ENCODE peak calls at places on chromosomes 3 and 15, in eight cellular contexts. V is GM23338; E is body of pancreas; A is effector memory CD4-positive, alpha-beta T cell; I is fibroblast of lung; B is endothelial cell of umbilical vein; Y is Panc1; K is CD8-positive, alpha-beta memory T cell. U is an unnamed sample.

GRCh38 chr15:44264148-44264547 is 24.4 kb upstream of the GOLM2 start:
- DNase-seq in I (no peak), V (no peak), E (no peak), B (no peak), A (no peak), Y (no peak), K (no peak), U (no peak)

GRCh38 chr3:155032918-155033317 is 47.2 kb upstream of the MME start:
- DNase-seq in B (peak), V (peak), I (peak), Y (no peak), A (no peak), E (no peak), K (no peak), U (no peak)

GRCh38 chr15:53072077-53072476 is 281.9 kb upstream of the ONECUT1 start:
- DNase-seq in Y (peak), V (peak), B (peak), A (no peak), E (peak), K (no peak), I (peak), U (no peak)

GRCh38 chr15:63895194-63895593 is 61.4 kb upstream of the HERC1 start:
- DNase-seq in I (no peak), A (no peak), K (no peak), V (no peak), B (no peak), E (no peak), Y (no peak), U (no peak)

GRCh38 chr15:26443321-26443720 is 329.5 kb downstream of the GABRB3 start:
- DNase-seq in V (no peak), Y (no peak), E (no peak), I (no peak), A (no peak), B (no peak), K (no peak), U (no peak)

GRCh38 chr15:41933771-41934170 is 38.6 kb downstream of the EHD4 start:
- DNase-seq in K (no peak), V (no peak), B (peak), I (no peak), Y (no peak), E (peak), A (no peak), U (no peak)

GRCh38 chr3:176430244-176430893 is 766.9 kb downstream of the TBL1XR1 start:
- DNase-seq in B (peak), A (no peak), K (no peak), I (peak), Y (no peak), V (peak), E (no peak), U (no peak)

GRCh38 chr15:95669146-95669922 is 661.2 kb upstream of the NR2F2 start:
- DNase-seq in Y (no peak), K (no peak), I (no peak), V (peak), E (no peak), A (no peak), B (peak), U (no peak)

GRCh38 chr3:44643024-44643423 is 5.5 kb upstream of the ZNF35 start:
- DNase-seq in B (no peak), E (no peak), A (no peak), I (no peak), V (no peak), Y (no peak), K (no peak), U (no peak)

GRCh38 chr3:161171639-161172552 is 49.2 kb upstream of the NMD3 start:
- DNase-seq in K (no peak), V (peak), A (no peak), E (no peak), B (peak), Y (no peak), I (peak), U (no peak)

GRCh38 chr3:59774613-59775012 is 724.8 kb upstream of the CFAP20DC start:
- DNase-seq in Y (no peak), V (no peak), A (no peak), E (no peak), I (peak), B (no peak), K (no peak), U (no peak)

GRCh38 chr15:36777941-36778340 is 198.5 kb downstream of the CDIN1 start:
- DNase-seq in A (no peak), Y (no peak), B (no peak), K (no peak), V (no peak), E (no peak), I (no peak), U (no peak)

GRCh38 chr3:160648701-160649100 is 28.3 kb upstream of the ARL14 start:
- DNase-seq in A (no peak), K (no peak), V (no peak), Y (no peak), I (no peak), E (no peak), B (no peak), U (no peak)

GRCh38 chr3:52532838-52533622 is 627 bp downstream of the NT5DC2 start:
- DNase-seq in V (peak), Y (no peak), A (no peak), B (no peak), E (no peak), K (peak), I (peak), U (no peak)

GRCh38 chr3:195888311-195888761 is 20.0 kb downstream of the TNK2 start:
- DNase-seq in A (no peak), I (no peak), K (no peak), B (no peak), E (no peak), V (no peak), Y (no peak), U (no peak)

DNA sequence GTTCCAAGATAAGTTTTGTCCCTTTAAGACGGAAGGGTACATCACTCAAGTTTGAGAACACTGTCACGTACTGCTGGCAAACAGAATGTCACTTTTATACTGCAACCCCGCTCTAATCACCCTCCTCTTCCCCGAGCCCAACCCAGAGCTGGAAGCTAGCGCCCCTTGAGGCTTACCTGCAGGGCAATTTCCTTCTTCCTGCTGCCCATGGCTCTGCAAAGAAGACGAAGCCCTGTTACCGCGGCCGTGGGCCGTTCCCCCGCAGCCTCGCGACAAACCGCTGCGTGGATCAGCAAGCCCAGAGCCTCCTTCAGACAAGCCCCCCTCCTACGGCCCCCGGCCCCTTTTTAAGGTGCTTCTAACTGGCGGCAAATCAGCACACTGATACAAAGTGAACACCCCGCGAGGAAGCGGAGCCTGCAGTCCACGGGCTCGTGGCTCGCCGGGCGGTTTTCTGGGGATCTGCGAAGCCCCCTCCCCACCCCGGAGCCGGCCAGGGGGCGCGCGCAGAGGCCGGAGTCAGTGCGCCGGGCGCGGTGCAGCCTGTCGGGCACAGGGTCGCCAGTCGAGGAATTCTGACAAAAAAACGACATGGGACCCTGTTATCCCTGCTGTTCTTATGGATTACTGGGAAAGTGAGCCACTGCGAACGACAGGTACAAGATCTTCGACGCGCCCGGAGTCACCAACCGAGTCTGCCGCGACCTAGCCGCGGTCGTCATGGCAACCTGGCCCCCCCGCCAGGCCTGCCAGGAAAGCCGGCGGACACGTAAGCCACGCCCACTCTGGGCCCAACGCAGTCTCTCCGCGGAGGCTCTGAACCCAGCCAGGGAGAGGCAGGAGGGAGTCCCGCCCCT is at the start of gene NME9:
- DNase-seq in K (peak), Y (peak), E (peak), A (peak), B (peak), V (peak), I (peak), U (peak)
- H3K27ac ChIP-seq in K (peak), Y (peak), E (peak), A (peak), B (no peak), V (no peak), I (no peak), U (peak)

GRCh38 chr3:149808209-149808829 is 4.7 kb upstream of the RNF13 start:
- DNase-seq in K (peak), B (peak), A (peak), E (peak), Y (peak), V (peak), I (peak), U (peak)
- H3K27ac ChIP-seq in K (no peak), B (no peak), A (no peak), E (no peak), Y (no peak), V (no peak), I (no peak), U (no peak)

GRCh38 chr15:35546581-35547381 is 816 bp upstream of the DPH6 start:
- DNase-seq in B (no peak), V (peak), E (peak), Y (no peak), K (no peak), I (no peak), A (no peak), U (no peak)
- H3K27ac ChIP-seq in B (peak), V (peak), E (peak), Y (peak), K (peak), I (peak), A (peak), U (peak)

GRCh38 chr3:141414800-141415462 is 46.6 kb downstream of the ZBTB38 start:
- DNase-seq in K (no peak), A (no peak), Y (no peak), I (peak), V (no peak), B (no peak), E (no peak), U (no peak)
- H3K27ac ChIP-seq in K (no peak), A (peak), Y (no peak), I (peak), V (no peak), B (peak), E (no peak), U (peak)

DNA sequence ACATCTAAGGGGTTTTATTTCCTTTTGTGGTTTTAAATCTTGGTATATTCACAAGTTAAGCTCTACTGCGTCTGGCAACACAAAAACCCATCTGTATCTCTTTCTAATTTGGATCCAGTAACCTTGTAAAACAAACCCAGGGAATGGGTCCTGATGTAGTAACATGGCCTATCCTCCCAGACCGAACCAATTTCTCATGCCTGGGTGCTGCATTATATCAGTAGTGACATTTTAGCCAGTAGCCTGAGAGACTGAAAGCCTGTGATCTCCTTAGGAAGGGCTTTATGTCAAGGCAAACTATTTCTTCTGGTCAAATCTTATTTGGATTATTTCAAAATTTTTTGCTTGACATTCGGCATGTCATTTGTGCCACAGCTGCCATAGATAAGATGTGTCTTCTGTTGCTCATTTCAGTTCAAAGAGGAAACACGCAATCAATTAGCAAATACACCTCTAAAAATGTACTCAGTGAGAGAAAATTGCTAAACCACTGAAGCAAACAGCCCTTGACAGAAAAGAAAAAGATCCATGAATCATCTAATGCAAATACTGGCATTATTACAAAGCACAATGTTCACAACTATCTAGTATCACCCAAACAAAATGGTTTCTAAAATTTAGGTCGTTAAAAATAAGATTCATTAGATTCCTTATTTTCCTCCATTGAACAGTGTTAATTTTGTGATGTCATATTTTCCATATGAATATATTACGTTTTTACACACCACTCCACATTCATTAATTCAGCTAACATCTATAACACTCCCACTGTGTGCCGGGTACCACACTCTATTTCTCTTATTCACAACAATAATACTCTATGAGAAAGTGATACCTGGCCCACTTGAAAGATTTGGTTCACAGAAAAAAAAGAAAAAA is 4.0 kb downstream of the NPTN start:
- DNase-seq in V (no peak), B (no peak), I (no peak), E (no peak), K (no peak), Y (no peak), A (no peak), U (no peak)
- H3K27ac ChIP-seq in V (peak), B (no peak), I (no peak), E (peak), K (no peak), Y (no peak), A (no peak), U (peak)

DNA sequence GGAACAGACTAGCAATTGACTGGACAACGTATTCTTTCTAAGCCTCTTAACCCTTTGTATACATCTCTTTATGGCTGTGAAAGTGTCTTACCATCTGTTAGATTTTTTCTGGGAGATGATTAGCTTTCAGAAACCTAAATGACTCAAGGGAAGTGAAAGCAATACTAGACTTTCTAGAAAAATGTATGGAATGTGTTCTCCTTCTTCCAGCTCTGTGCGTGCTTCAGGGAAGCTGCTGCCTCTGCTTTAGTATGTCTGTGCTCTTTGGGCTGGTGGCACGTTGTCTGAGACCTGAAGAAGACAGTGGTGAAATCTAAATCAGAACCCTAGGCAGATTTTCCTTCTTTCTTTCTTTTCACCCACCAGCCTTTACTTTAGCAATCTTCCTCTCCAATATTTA is 89.5 kb downstream of the ITPR1 start:
- DNase-seq in V (peak), Y (no peak), K (no peak), E (no peak), B (no peak), A (no peak), I (peak), U (no peak)
- H3K27ac ChIP-seq in V (no peak), Y (no peak), K (no peak), E (no peak), B (no peak), A (no peak), I (peak), U (peak)

DNA sequence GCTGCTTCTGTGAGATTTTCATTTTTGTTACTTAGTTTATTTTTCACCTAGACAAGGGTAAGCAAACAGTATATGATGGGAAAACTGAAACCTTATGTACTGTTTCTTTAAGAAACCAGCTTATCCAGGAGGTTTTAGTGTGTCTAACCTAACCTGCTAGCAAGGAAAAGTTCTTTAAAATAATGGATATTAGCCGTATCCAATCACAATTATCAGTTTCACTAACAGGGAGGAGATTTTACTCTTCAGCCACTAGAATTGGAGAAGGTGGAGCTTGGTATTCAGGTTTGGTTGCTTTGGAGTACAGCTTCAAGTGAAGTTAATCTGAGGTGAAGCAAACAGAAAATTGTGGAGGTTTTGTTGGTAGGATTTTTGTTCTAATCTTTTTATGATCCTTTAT is 12.8 kb downstream of the ZFAND6 start:
- DNase-seq in K (peak), I (peak), A (no peak), V (peak), B (peak), Y (peak), E (peak), U (no peak)
- H3K27ac ChIP-seq in K (no peak), I (no peak), A (no peak), V (no peak), B (peak), Y (peak), E (peak), U (no peak)

DNA sequence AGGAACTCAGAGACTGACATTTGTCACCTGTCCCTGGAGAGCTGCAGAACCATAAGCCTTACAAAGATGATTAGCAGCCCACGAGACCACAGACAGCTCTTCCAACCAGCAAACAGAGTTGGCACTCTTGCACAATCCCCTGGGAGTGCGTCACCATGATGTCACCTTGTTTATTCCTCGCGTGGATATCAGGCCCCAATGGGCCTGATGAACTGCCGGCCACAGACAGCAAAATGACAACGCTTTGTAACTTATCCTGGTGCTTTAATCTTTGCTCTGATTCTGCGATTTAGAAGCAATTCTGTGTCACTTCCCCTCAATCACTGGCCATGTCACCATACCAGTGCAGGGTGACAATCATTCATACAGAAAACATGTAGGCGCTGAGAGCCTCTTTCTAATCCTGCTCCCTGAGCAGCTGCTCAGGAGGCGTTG is 89.2 kb downstream of the TAMM41 start:
- DNase-seq in A (no peak), K (no peak), Y (no peak), I (peak), E (no peak), V (no peak), B (no peak), U (no peak)
- H3K27ac ChIP-seq in A (no peak), K (no peak), Y (no peak), I (no peak), E (no peak), V (no peak), B (no peak), U (no peak)

GRCh38 chr3:153614563-153614962 is 452.5 kb downstream of the RAP2B start:
- DNase-seq in K (no peak), Y (no peak), E (no peak), I (peak), V (no peak), A (no peak), B (peak), U (no peak)
- H3K27ac ChIP-seq in K (no peak), Y (no peak), E (no peak), I (no peak), V (no peak), A (no peak), B (peak), U (no peak)

U was measured in lower lobe of right lung.